ENCODE peak calls at places on chromosomes 2 and 18, in four cellular contexts. B, X, S and H are unnamed samples.

GRCh38 chr2:60641866-60642788 is 88.7 kb upstream of the BCL11A start:
- DNase-seq in S (peak; percentile 13), B (peak; percentile 7), X (peak; percentile 67), H (peak; percentile 31)

GRCh38 chr2:127096718-127097470 is 10.1 kb downstream of the BIN1 start:
- DNase-seq in S (no peak), B (no peak), X (no peak), H (no peak)

GRCh38 chr2:199463000-199463692 is 5.4 kb upstream of the SATB2 start:
- DNase-seq in S (peak; percentile 90), X (peak; percentile 75), B (peak; percentile 73), H (peak; percentile 76)

GRCh38 chr2:88082781-88083180 is 15.2 kb downstream of the SMYD1 start:
- DNase-seq in X (no peak), B (no peak), S (no peak), H (no peak)

GRCh38 chr18:36162981-36163380 is 24.3 kb upstream of the MOCOS start:
- DNase-seq in X (no peak), S (no peak), B (no peak), H (no peak)

GRCh38 chr2:160224060-160224459 is 24.0 kb upstream of the ITGB6 start:
- DNase-seq in X (peak; percentile 92), B (no peak), S (no peak), H (no peak)

GRCh38 chr2:108193251-108193650 is 46.5 kb upstream of the SULT1C3 start:
- DNase-seq in X (peak; percentile 68), S (no peak), B (no peak), H (no peak)

GRCh38 chr18:54712315-54712714 is 116.0 kb upstream of the RAB27B start:
- DNase-seq in S (peak; percentile 56), X (peak; percentile 10), B (no peak), H (no peak)

GRCh38 chr2:232876071-232876977 is 6.3 kb downstream of the SNORC start:
- DNase-seq in S (peak; percentile 59), B (peak; percentile 39), X (peak; percentile 72), H (no peak)

GRCh38 chr2:111961663-111962062 is 63.3 kb downstream of the MERTK start:
- DNase-seq in S (no peak), X (no peak), B (no peak), H (no peak)

GRCh38 chr2:164314148-164314547 is 307.1 kb downstream of the GRB14 start:
- DNase-seq in S (no peak), X (peak; percentile 6), B (peak; percentile 4), H (peak; percentile 9)

GRCh38 chr2:216693414-216694100 is 1.8 kb downstream of the IGFBP5 start:
- DNase-seq in S (no peak), B (no peak), X (no peak), H (no peak)

GRCh38 chr18:61865466-61866165 is 27.2 kb downstream of the RNF152 start:
- DNase-seq in B (no peak), X (no peak), S (no peak), H (no peak)

GRCh38 chr2:208781166-208781565 is 374.6 kb downstream of the PTH2R start:
- DNase-seq in X (no peak), S (no peak), B (no peak), H (no peak)

GRCh38 chr2:10140841-10141610 is 18.5 kb downstream of the RRM2 start:
- DNase-seq in B (no peak), S (no peak), X (peak; percentile 50), H (no peak)
- TF ChIP-seq CTCF in B (no peak), S (no peak), X (no peak), H (no peak)

GRCh38 chr18:76493213-76494107 is 1.6 kb downstream of the ZNF516 start:
- DNase-seq in S (no peak), B (no peak), X (peak; percentile 19), H (no peak)

GRCh38 chr18:76495435-76496199 is 575 bp upstream of the ZNF516 start:
- DNase-seq in X (peak; percentile 34), B (no peak), S (peak; percentile 57), H (no peak)

GRCh38 chr18:76494181-76494540 is 881 bp downstream of the ZNF516 start:
- DNase-seq in B (no peak), S (peak; percentile 50), X (no peak), H (peak; percentile 37)

GRCh38 chr18:76496200-76496890 is 1.3 kb upstream of the ZNF516 start:
- DNase-seq in B (no peak), X (peak; percentile 47), S (peak; percentile 72), H (peak; percentile 57)

GRCh38 chr18:76494541-76495403 is at the start of gene ZNF516:
- DNase-seq in B (no peak), X (no peak), S (no peak), H (peak; percentile 60)
- TF ChIP-seq POLR2A in B (no peak), X (no peak), S (no peak), H (no peak)

GRCh38 chr2:66346241-66346664 is 88.7 kb upstream of the MEIS1 start:
- DNase-seq in X (no peak), B (no peak), S (no peak), H (no peak)
- H3K4me1 ChIP-seq in X (no peaks in the 10 kb centered on the region), B (no peaks in the 10 kb centered on the region), S (no peaks in the 10 kb centered on the region), H (no peaks in the 10 kb centered on the region)

GRCh38 chr18:79068299-79068945 is 772 bp upstream of the ATP9B start:
- DNase-seq in X (no peak), B (no peak), S (no peak), H (no peak)

GRCh38 chr18:79067611-79068010 is 1.6 kb upstream of the ATP9B start:
- DNase-seq in B (no peak), X (no peak), S (no peak), H (no peak)

GRCh38 chr18:79070486-79070885 is 1.3 kb downstream of the ATP9B start:
- DNase-seq in B (no peak), S (no peak), X (no peak), H (no peak)

GRCh38 chr18:79069792-79070151 is 578 bp downstream of the ATP9B start:
- DNase-seq in X (no peak), B (no peak), S (no peak), H (no peak)

DNA sequence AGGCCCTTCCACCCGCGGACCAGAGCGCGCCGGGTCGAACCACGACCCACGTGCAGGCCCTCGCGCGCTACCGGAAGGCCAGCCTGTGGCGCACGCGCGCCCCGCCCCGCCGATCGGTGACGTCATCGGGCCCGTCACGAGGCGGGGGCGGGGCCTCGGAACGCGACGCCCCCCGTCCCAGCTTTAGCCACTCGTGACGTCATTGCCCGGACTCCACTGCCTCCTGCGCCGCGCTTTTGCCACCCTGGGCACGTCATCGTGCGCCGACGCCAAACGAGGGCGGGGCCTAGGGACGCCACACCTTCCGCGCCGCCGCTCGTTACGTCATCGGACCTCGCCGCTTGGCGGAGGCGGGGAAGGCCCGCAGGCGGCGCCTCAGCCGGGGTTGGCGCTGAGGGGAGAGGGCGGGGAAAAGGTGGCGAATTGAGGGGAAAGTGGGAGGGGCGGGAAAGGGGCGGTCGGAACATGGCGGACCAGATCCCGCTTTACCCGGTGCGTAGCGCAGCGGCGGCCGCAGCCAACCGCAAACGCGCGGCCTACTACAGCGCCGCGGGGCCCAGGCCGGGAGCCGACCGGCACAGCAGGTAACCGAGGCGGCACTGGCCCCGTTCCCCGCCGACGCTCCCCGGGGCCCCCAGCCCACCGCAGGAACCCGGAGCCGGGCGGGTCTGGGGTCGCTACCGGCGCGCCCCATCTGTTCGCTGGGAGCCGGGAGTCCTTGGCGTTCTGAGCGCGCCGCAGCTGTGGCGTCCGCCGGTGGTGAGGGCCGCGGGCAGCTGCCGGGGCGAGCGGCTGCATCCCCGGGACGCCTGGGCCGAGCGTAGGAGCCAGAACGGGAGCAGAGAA is at the start of gene ATP9B:
- DNase-seq in X (peak; percentile 95), S (peak; percentile 97), B (peak; percentile 96), H (peak; percentile 95)
- TF ChIP-seq CTCF in X (no peak), S (no peak), B (no peak), H (peak; percentile 31)

DNA sequence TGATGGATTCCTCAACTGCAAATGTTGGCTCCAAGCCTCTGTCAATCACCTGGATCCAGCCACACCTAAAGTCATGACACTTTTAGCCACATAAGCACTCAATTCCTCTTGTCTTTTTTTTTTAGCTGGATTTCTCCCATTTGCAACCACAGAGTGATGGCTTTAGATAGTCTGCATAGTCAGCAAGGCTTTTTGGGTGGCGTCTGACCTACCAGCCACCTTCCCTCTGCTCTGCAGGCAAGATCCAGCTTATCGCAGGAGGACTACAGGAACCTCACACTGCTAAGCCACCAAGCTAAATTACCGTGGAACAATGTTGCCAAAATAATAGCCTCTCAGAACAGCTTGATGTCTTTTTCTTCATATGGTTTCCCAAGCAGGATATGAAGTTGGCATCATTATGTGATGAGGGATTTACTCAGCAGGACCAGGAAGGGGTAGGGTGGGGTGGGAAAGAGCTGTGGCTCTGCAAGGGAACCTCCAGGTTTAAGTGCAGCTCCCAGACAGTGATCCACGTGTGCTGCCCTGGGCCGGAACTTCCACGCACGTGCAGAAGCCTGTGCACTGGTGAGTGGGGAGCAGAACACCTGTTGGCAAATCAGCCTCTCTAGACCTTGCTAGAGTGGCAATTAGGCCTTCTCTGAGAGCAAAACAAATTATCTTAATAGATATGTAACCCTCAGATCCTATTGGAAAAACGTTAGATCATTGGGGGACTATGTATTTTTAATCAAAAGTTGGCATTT is 170.6 kb upstream of the NCK2 start:
- DNase-seq in B (no peak), X (no peak), S (no peak), H (no peak)
- TF ChIP-seq POLR2A in B (no peak), X (no peak), S (no peak), H (no peak)

GRCh38 chr2:86617738-86618137 is 5.9 kb downstream of the RNF103 start:
- DNase-seq in B (no peak), S (no peak), X (no peak), H (no peak)

GRCh38 chr2:86613515-86613914 is 10.2 kb downstream of the RNF103 start:
- DNase-seq in X (no peak), S (no peak), B (no peak), H (no peak)

GRCh38 chr2:86615596-86615995 is 8.1 kb downstream of the RNF103 start:
- DNase-seq in S (no peak), B (no peak), X (no peak), H (no peak)

GRCh38 chr2:86617153-86617552 is 6.5 kb downstream of the RNF103 start:
- DNase-seq in X (no peak), S (no peak), B (no peak), H (no peak)

DNA sequence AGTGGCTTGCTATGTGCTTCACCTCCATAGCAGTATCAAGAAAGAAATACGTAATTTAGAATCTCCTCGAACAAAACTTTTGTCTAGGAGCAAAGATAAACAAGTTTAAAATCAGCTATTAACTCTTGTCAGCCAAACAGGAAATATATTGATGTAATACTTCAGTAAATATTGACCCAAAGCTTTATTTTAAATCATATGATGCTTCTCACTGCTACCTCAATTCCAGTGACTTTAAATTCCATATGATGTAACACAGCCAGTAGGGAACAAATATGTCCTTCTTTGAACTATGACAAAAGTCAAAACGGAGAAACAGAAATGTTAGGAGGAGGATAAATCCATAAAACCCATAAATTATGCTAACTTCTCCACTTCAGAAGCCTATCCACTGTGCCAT is 7.2 kb downstream of the RNF103 start:
- DNase-seq in X (no peak), S (no peak), B (no peak), H (no peak)
- H3K4me1 ChIP-seq in X (peaks cover 26% of the 10 kb centered on the region), S (no peaks in the 10 kb centered on the region), B (no peaks in the 10 kb centered on the region), H (peaks cover 49% of the 10 kb centered on the region)